ENCODE peak calls at places on chromosomes 13 and 19, in four cellular contexts. Z, X, K and E are unnamed samples.

GRCh38 chr13:94311893-94312292 is 167.6 kb downstream of the DCT start:
- DNase-seq in K (no peak), Z (no peak), X (no peak), E (no peak)

GRCh38 chr13:50629497-50629896 is 214.0 kb downstream of the DLEU7 start:
- DNase-seq in X (peak; percentile 81), Z (no peak), K (no peak), E (no peak)

GRCh38 chr13:98930014-98930625 is 47.7 kb downstream of the DOCK9 start:
- DNase-seq in X (no peak), K (no peak), Z (no peak), E (no peak)

GRCh38 chr19:43872547-43873336 is 45.6 kb downstream of the ZNF283 start:
- DNase-seq in X (peak; percentile 3), K (no peak), Z (peak; percentile 9), E (no peak)

GRCh38 chr19:12346896-12347295 is 13.5 kb upstream of the ZNF563 start:
- DNase-seq in X (no peak), Z (no peak), K (no peak), E (no peak)

GRCh38 chr19:51548891-51549305 is 17.4 kb upstream of the SIGLEC6 start:
- DNase-seq in Z (no peak), X (no peak), K (no peak), E (no peak)

GRCh38 chr19:2887391-2887914 is 13.3 kb upstream of the ZNF57 start:
- DNase-seq in X (peak; percentile 73), K (no peak), Z (peak; percentile 82), E (no peak)

GRCh38 chr13:66665991-66666390 is 564.1 kb downstream of the PCDH9 start:
- DNase-seq in Z (no peak), X (peak; percentile 77), K (no peak), E (no peak)

GRCh38 chr19:24040621-24041020 is 46.4 kb upstream of the ZNF254 start:
- DNase-seq in X (no peak), Z (no peak), K (no peak), E (no peak)

GRCh38 chr19:54172764-54173699 is at the start of gene TMC4:
- DNase-seq in Z (peak; percentile 63), K (peak; percentile 90), X (no peak), E (no peak)

GRCh38 chr19:19820774-19821315 is 705 bp downstream of the ZNF506 start:
- DNase-seq in X (no peak), K (no peak), Z (peak; percentile 2), E (no peak)

GRCh38 chr19:19584356-19584755 is 34.1 kb downstream of the PBX4 start:
- DNase-seq in X (no peak), Z (no peak), K (no peak), E (no peak)

GRCh38 chr13:59745395-59745788 is 418.3 kb downstream of the DIAPH3 start:
- DNase-seq in X (peak; percentile 57), Z (no peak), K (no peak), E (no peak)

GRCh38 chr19:5407356-5407755 is 47.9 kb upstream of the ZNRF4 start:
- DNase-seq in K (no peak), X (peak; percentile 8), Z (peak; percentile 59), E (no peak)

GRCh38 chr13:44352671-44353070 is 21.0 kb upstream of the SERP2 start:
- DNase-seq in X (no peak), Z (no peak), K (no peak), E (no peak)

GRCh38 chr19:29487432-29487831 is 38.4 kb upstream of the VSTM2B start:
- DNase-seq in K (no peak), X (no peak), Z (no peak), E (no peak)

GRCh38 chr13:114148521-114148855 is 16.1 kb upstream of the RASA3 start:
- DNase-seq in Z (no peak), K (peak; percentile 79), X (no peak), E (peak; percentile 74)

GRCh38 chr13:61142506-61142905 is 273.1 kb downstream of the PCDH20 start:
- DNase-seq in X (no peak), K (no peak), Z (no peak), E (no peak)

GRCh38 chr13:45464141-45464686 is 525 bp upstream of the COG3 start:
- DNase-seq in Z (no peak), X (no peak), K (peak; percentile 32), E (no peak)

GRCh38 chr13:59607780-59608233 is 555.9 kb downstream of the DIAPH3 start:
- DNase-seq in Z (no peak), X (no peak), K (no peak), E (no peak)

GRCh38 chr19:55704494-55705245 is 29.6 kb downstream of the EPN1 start:
- DNase-seq in Z (peak; percentile 22), X (no peak), K (no peak), E (no peak)

GRCh38 chr19:55702131-55702627 is 27.2 kb downstream of the EPN1 start:
- DNase-seq in Z (no peak), X (no peak), K (no peak), E (no peak)

GRCh38 chr19:55700813-55701212 is 25.8 kb downstream of the EPN1 start:
- DNase-seq in Z (no peak), X (no peak), K (no peak), E (no peak)

GRCh38 chr19:55705972-55706371 is 30.9 kb downstream of the EPN1 start:
- DNase-seq in K (no peak), Z (no peak), X (no peak), E (no peak)

DNA sequence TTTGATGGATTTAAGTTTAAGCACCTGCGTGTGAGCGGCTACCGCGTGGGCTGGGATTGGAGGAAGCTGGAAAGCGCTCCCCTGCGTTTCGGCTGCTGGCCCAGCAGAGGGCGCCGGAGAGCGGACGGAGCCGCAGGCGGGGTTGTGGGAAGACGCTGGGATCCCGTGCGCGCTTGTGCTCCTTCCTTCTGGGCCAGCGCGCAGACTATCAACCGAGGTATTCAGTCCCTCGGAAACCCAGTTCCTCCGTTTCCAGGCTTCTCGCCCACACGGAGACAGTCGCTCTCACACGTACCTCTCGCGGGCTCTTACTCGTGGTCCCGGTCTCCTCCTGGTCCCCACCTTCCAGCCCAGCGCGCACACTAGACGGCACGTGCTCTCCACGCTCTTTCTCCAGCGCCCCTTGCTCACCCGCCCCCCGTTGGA is 28.8 kb downstream of the EPN1 start:
- DNase-seq in X (peak; percentile 20), K (peak; percentile 77), Z (peak; percentile 66), E (peak; percentile 15)
- TF ChIP-seq CTCF in X (peak; percentile 64), K (peak; percentile 88), Z (peak; percentile 88), E (peak; percentile 73)

GRCh38 chr19:407501-408440 is 1.2 kb downstream of the C2CD4C start:
- DNase-seq in X (no peak), Z (no peak), K (no peak), E (no peak)

GRCh38 chr19:408441-409005 is 424 bp downstream of the C2CD4C start:
- DNase-seq in Z (peak; percentile 31), K (no peak), X (no peak), E (no peak)

GRCh38 chr19:406121-406711 is 2.7 kb downstream of the C2CD4C start:
- DNase-seq in X (no peak), K (no peak), Z (no peak), E (no peak)

GRCh38 chr19:405138-405965 is 3.6 kb downstream of the C2CD4C start:
- DNase-seq in Z (no peak), X (no peak), K (no peak), E (no peak)

GRCh38 chr19:406999-407491 is 1.9 kb downstream of the C2CD4C start:
- DNase-seq in K (no peak), X (no peak), Z (no peak), E (no peak)
- TF ChIP-seq CTCF in K (no peak), X (no peak), Z (no peak), E (no peak)

GRCh38 chr19:14577264-14577663 is 5.4 kb upstream of the NDUFB7 start:
- DNase-seq in K (no peak), Z (no peak), X (no peak), E (no peak)

GRCh38 chr19:14575428-14575980 is 3.6 kb upstream of the NDUFB7 start:
- DNase-seq in Z (no peak), X (no peak), K (no peak), E (no peak)

GRCh38 chr19:14580623-14581237 is 2.2 kb upstream of the CLEC17A start:
- DNase-seq in Z (no peak), K (no peak), X (no peak), E (no peak)

GRCh38 chr19:14576363-14576762 is 4.5 kb upstream of the NDUFB7 start:
- DNase-seq in X (no peak), K (no peak), Z (no peak), E (no peak)

DNA sequence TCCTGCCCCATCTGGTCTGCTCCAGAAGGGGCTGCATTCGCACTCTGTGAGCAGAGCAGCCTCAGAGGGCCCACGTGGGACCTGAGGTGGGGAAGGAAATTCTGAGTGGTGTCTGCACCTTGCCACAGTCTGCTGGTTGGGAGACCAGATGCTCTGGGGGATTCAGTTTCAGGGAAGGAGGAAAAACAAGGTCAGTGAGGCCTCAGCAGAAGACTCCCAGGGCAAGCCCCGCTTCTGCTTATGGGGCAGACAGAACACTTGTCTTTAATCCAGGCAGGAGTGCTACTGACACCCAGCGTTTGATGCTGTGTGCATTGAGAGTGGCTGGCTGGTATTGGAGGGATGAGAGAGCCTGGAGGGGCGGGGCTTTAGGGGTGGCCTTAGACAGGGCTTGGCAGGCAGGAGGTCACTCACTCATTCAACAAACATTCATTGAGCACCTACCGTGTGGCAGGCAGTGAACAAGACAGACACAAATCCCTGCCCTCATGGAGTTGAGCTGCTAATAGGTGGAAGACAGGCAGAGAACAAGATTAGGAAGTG is 4.9 kb upstream of the CLEC17A start:
- DNase-seq in K (no peak), X (no peak), Z (no peak), E (no peak)
- TF ChIP-seq CTCF in K (no peak), X (no peak), Z (no peak), E (no peak)

GRCh38 chr19:15292140-15292539 is 40.2 kb downstream of the BRD4 start:
- DNase-seq in X (no peak), Z (no peak), K (no peak), E (no peak)

GRCh38 chr19:15291666-15292065 is 40.7 kb downstream of the BRD4 start:
- DNase-seq in Z (no peak), X (no peak), K (no peak), E (no peak)

GRCh38 chr19:15289673-15290072 is 42.7 kb downstream of the BRD4 start:
- DNase-seq in X (no peak), Z (no peak), K (no peak), E (no peak)

GRCh38 chr19:15290149-15290548 is 42.2 kb downstream of the BRD4 start:
- DNase-seq in K (no peak), X (no peak), Z (peak; percentile 55), E (no peak)

GRCh38 chr19:15291089-15291488 is 41.2 kb downstream of the BRD4 start:
- DNase-seq in K (no peak), X (no peak), Z (no peak), E (no peak)
- TF ChIP-seq CTCF in K (no peak), X (no peak), Z (no peak), E (no peak)